ENCODE peak calls at places on chromosomes 4 and X, in five cellular contexts. Q is A549, P is IMR-90, W is H1, H is HepG2. O is an unnamed sample.

GRCh38 chr4:5712517-5712916 is 1.5 kb downstream of the EVC start:
- DNase-seq in Q (no peak), P (peak; percentile 81), W (no peak), H (no peak), O (no peak)

GRCh38 chr4:4521069-4521468 is 20.8 kb downstream of the STX18 start:
- DNase-seq in Q (no peak), P (no peak), W (no peak), H (no peak), O (no peak)

GRCh38 chr4:31192372-31192771 is 472.2 kb downstream of the PCDH7 start:
- DNase-seq in Q (no peak), P (no peak), W (no peak), H (no peak), O (no peak)

GRCh38 chrX:39856472-39857121 is 241.2 kb downstream of the BCOR start:
- DNase-seq in Q (no peak), P (no peak), W (no peak), H (no peak), O (no peak)

GRCh38 chr4:21769404-21770147 is 179.0 kb downstream of the KCNIP4 start:
- DNase-seq in Q (peak; percentile 26), P (peak; percentile 47), W (no peak), H (no peak), O (no peak)

GRCh38 chrX:84108589-84108988 is 79.4 kb downstream of the RPS6KA6 start:
- DNase-seq in Q (no peak), P (no peak), W (no peak), H (peak; percentile 0), O (no peak)

GRCh38 chr4:80263541-80264351 is 2.7 kb upstream of the FGF5 start:
- DNase-seq in Q (no peak), P (no peak), W (no peak), H (no peak), O (no peak)

GRCh38 chrX:21711126-21711847 is 46.6 kb downstream of the SMPX start:
- DNase-seq in Q (no peak), P (no peak), W (no peak), H (no peak), O (no peak)

GRCh38 chrX:11309220-11309619 is 16.0 kb downstream of the AMELX start:
- DNase-seq in Q (no peak), P (no peak), W (no peak), H (no peak), O (no peak)

GRCh38 chr4:103099691-103100392 is at the start of gene BDH2:
- DNase-seq in Q (peak; percentile 85), P (peak; percentile 97), W (peak; percentile 27), H (peak; percentile 85), O (peak; percentile 82)

GRCh38 chrX:23890933-23891332 is 16.8 kb downstream of the APOO start:
- DNase-seq in Q (no peak), P (no peak), W (no peak), H (no peak), O (no peak)

GRCh38 chr4:6225469-6225868 is 25.1 kb upstream of the JAKMIP1 start:
- DNase-seq in Q (no peak), P (peak; percentile 12), W (no peak), H (no peak), O (peak; percentile 23)

GRCh38 chr4:38290360-38290759 is 330.2 kb downstream of the PTTG2 start:
- DNase-seq in Q (no peak), P (peak; percentile 70), W (no peak), H (no peak), O (no peak)

GRCh38 chrX:98795636-98796035 is 1614.4 kb downstream of the PCDH19 start:
- DNase-seq in Q (no peak), P (no peak), W (no peak), H (no peak), O (no peak)

GRCh38 chr4:94039226-94039625 is 168.4 kb upstream of the SMARCAD1 start:
- DNase-seq in Q (no peak), P (no peak), W (no peak), H (no peak), O (no peak)

GRCh38 chr4:138438608-138439007 is 196.5 kb upstream of the SLC7A11 start:
- DNase-seq in Q (no peak), P (peak; percentile 47), W (no peak), H (no peak), O (peak; percentile 68)

GRCh38 chr4:22427676-22428075 is 88.2 kb downstream of the ADGRA3 start:
- DNase-seq in Q (no peak), P (no peak), W (no peak), H (no peak), O (no peak)

GRCh38 chr4:160423879-160424451 is 1321.1 kb downstream of the RAPGEF2 start:
- DNase-seq in Q (peak; percentile 9), P (no peak), W (no peak), H (no peak), O (no peak)

GRCh38 chr4:27318740-27319139 is 458.1 kb downstream of the STIM2 start:
- DNase-seq in Q (peak; percentile 15), P (peak; percentile 17), W (peak; percentile 49), H (peak; percentile 22), O (peak; percentile 10)

GRCh38 chrX:8914636-8915035 is 113.5 kb upstream of the FAM9A start:
- DNase-seq in Q (no peak), P (no peak), W (no peak), H (no peak), O (no peak)

GRCh38 chrX:78652971-78653822 is 5.9 kb downstream of the RTL3 start:
- DNase-seq in Q (peak; percentile 48), P (peak; percentile 85), W (no peak), H (peak; percentile 73), O (no peak)

GRCh38 chrX:78655642-78656041 is 3.5 kb downstream of the RTL3 start:
- DNase-seq in Q (no peak), P (no peak), W (no peak), H (no peak), O (no peak)

DNA sequence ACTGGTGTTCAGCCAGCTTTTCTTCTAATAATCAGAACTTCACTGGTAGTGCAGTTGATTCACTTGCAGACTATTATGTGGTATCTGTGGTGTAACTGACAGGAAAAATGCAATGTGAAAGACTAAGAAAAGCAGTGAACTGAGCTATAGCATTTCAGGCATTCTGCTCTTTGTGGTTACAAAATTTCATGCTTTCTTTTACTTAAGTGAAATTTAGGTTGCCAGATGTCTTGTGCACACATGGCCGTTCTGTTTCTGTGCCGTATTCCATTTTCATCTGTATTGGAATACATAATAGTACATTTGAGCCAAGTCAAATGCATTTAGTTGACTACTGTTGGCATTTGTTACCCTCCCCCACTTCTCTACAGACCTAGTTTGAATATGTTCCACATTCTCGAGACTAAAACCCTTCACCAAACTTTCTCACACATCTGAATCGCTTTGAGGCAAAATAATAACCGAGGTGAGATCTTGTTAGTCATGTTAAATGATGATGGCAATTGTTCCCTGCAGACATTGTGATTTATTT is 8.2 kb downstream of the RTL3 start:
- DNase-seq in Q (no peak), P (peak; percentile 73), W (no peak), H (no peak), O (no peak)
- TF ChIP-seq MAFK in Q (no peak), P (no peak), W (no peak), H (no peak), O (no peak)

GRCh38 chr4:3209551-3210325 is 39.2 kb upstream of the MSANTD1 start:
- DNase-seq in Q (no peak), P (no peak), W (no peak), H (no peak), O (no peak)
- H3K4me2 ChIP-seq in Q (no peak overlapping the region), P (no peak overlapping the region), W (no peak overlapping the region), H (no peak overlapping the region), O (no peak overlapping the region)

GRCh38 chr4:76652389-76652788 is 217.4 kb downstream of the SHROOM3 start:
- DNase-seq in Q (no peak), P (no peak), W (no peak), H (no peak), O (no peak)
- TF ChIP-seq MAFK in Q (no peak), P (no peak), W (no peak), H (no peak), O (no peak)

GRCh38 chr4:185713272-185713671 is 98.7 kb downstream of the SORBS2 start:
- DNase-seq in Q (no peak), P (no peak), W (no peak), H (peak; percentile 62), O (no peak)
- H3K4me2 ChIP-seq in Q (peak overlapping the region; percentile 34), P (no peak overlapping the region), W (no peak overlapping the region), H (peak overlapping the region; percentile 71), O (no peak overlapping the region)

GRCh38 chrX:101682723-101683122 is 23.1 kb upstream of the ARMCX2 start:
- DNase-seq in Q (no peak), P (peak; percentile 57), W (no peak), H (no peak), O (no peak)
- TF ChIP-seq MAFK in Q (no peak), P (no peak), W (no peak), H (no peak), O (no peak)

DNA sequence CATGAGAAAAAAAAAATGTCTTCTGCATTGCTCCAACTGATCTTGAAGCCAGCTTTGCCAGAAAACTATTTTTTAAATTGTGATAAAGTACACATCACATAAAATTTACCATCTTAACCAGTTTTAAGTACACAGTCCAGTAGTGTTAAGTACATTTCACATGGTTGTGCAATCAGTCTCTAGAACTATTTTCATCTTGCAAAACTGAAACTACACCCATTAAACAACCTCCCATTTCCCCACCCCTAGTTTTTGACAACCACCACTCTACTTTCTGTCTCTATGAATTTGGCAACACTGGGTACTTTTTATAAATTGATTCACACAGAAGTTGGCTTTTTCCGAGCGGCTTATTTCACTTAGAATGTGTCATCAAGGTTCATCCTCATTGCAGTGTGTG is 31.0 kb downstream of the TRPC5 start:
- DNase-seq in Q (no peak), P (no peak), W (no peak), H (no peak), O (no peak)
- H3K4me2 ChIP-seq in Q (no peak overlapping the region), P (no peak overlapping the region), W (no peak overlapping the region), H (no peak overlapping the region), O (no peak overlapping the region)

GRCh38 chrX:790031-790430 is 159.4 kb downstream of the SHOX start:
- DNase-seq in Q (no peak), P (no peak), W (no peak), H (no peak), O (no peak)
- TF ChIP-seq MAFK in Q (no peak), P (no peak), W (no peak), H (no peak), O (no peak)

GRCh38 chr4:139924782-139925181 is 229.2 kb downstream of the MAML3 start:
- DNase-seq in Q (no peak), P (no peak), W (no peak), H (no peak), O (no peak)

GRCh38 chr4:139919513-139919912 is 234.5 kb downstream of the MAML3 start:
- DNase-seq in Q (peak; percentile 24), P (peak; percentile 65), W (no peak), H (no peak), O (no peak)

GRCh38 chr4:139921551-139922184 is 232.3 kb downstream of the MAML3 start:
- DNase-seq in Q (no peak), P (no peak), W (no peak), H (peak; percentile 48), O (no peak)

GRCh38 chr4:139920552-139920951 is 233.4 kb downstream of the MAML3 start:
- DNase-seq in Q (no peak), P (no peak), W (no peak), H (no peak), O (no peak)

DNA sequence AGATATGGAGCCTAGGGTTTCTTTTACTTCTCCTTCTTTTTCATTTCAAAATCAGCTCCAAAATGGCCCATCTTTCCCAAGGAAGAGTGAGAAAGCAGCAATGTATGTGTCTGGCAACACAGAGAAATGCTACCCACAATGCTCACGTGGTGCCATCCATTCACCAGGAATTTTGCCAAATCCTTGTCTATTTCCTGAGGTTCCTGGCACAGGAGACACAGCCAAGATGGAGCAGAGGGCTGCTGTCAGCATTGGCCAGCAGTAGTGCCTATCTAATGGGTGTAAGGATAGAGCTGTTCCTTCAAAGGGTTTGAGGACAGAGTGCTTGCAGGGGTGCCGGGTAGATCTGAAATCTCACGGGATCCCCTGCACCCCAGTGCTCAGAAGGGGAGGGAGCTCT is 231.4 kb downstream of the MAML3 start:
- DNase-seq in Q (no peak), P (peak; percentile 50), W (no peak), H (no peak), O (no peak)
- H3K4me2 ChIP-seq in Q (peak overlapping the region; percentile 55), P (no peak overlapping the region), W (peak overlapping the region; percentile 12), H (no peak overlapping the region), O (no peak overlapping the region)

O was measured in K562.